ENCODE peak calls at places on chromosomes 3 and 15, in nine cellular contexts. One of them, this sample, is unnamed.

GRCh38 chr15:37016287-37016686 is 84.1 kb downstream of the MEIS2 start:
- DNase-seq in left colon: peak
- DNase-seq in stimulated activated CD8-positive, alpha-beta memory T cell treated with anti-CD3 and anti-CD28 coated beads, Interleukin-4, amount 100 ng/mL, for 24 hours: no peak
- DNase-seq in WTC11: no peak
- DNase-seq in EL: peak
- DNase-seq in Right ventricle myocardium superior: no peak
- DNase-seq in left ventricle myocardium superior: no peak
- DNase-seq in posterior vena cava: no peak
- DNase-seq in C1 segment of cervical spinal cord: no peak
- DNase-seq in this sample: no peak

GRCh38 chr3:12957334-12957733 is 115.9 kb downstream of the IQSEC1 start:
- DNase-seq in left colon: no peak
- DNase-seq in stimulated activated CD8-positive, alpha-beta memory T cell treated with anti-CD3 and anti-CD28 coated beads, Interleukin-4, amount 100 ng/mL, for 24 hours: no peak
- DNase-seq in WTC11: no peak
- DNase-seq in EL: no peak
- DNase-seq in Right ventricle myocardium superior: no peak
- DNase-seq in left ventricle myocardium superior: no peak
- DNase-seq in posterior vena cava: no peak
- DNase-seq in C1 segment of cervical spinal cord: no peak
- DNase-seq in this sample: no peak

GRCh38 chr15:64634576-64635485 is 140.6 kb downstream of the RBPMS2 start:
- DNase-seq in left colon: no peak
- DNase-seq in stimulated activated CD8-positive, alpha-beta memory T cell treated with anti-CD3 and anti-CD28 coated beads, Interleukin-4, amount 100 ng/mL, for 24 hours: no peak
- DNase-seq in WTC11: peak
- DNase-seq in EL: no peak
- DNase-seq in Right ventricle myocardium superior: no peak
- DNase-seq in left ventricle myocardium superior: no peak
- DNase-seq in posterior vena cava: no peak
- DNase-seq in C1 segment of cervical spinal cord: no peak
- DNase-seq in this sample: no peak

GRCh38 chr3:131880948-131881347 is 153.9 kb downstream of the CPNE4 start:
- DNase-seq in left colon: no peak
- DNase-seq in stimulated activated CD8-positive, alpha-beta memory T cell treated with anti-CD3 and anti-CD28 coated beads, Interleukin-4, amount 100 ng/mL, for 24 hours: no peak
- DNase-seq in WTC11: no peak
- DNase-seq in EL: no peak
- DNase-seq in Right ventricle myocardium superior: no peak
- DNase-seq in left ventricle myocardium superior: no peak
- DNase-seq in posterior vena cava: no peak
- DNase-seq in C1 segment of cervical spinal cord: no peak
- DNase-seq in this sample: no peak

GRCh38 chr15:99507732-99508571 is 57.8 kb upstream of the MEF2A start:
- DNase-seq in left colon: no peak
- DNase-seq in stimulated activated CD8-positive, alpha-beta memory T cell treated with anti-CD3 and anti-CD28 coated beads, Interleukin-4, amount 100 ng/mL, for 24 hours: no peak
- DNase-seq in WTC11: no peak
- DNase-seq in EL: no peak
- DNase-seq in Right ventricle myocardium superior: no peak
- DNase-seq in left ventricle myocardium superior: no peak
- DNase-seq in posterior vena cava: peak
- DNase-seq in C1 segment of cervical spinal cord: peak
- DNase-seq in this sample: peak

GRCh38 chr3:187196573-187197094 is 652 bp upstream of the RTP1 start:
- DNase-seq in left colon: no peak
- DNase-seq in stimulated activated CD8-positive, alpha-beta memory T cell treated with anti-CD3 and anti-CD28 coated beads, Interleukin-4, amount 100 ng/mL, for 24 hours: no peak
- DNase-seq in WTC11: no peak
- DNase-seq in EL: no peak
- DNase-seq in Right ventricle myocardium superior: no peak
- DNase-seq in left ventricle myocardium superior: no peak
- DNase-seq in posterior vena cava: no peak
- DNase-seq in C1 segment of cervical spinal cord: no peak
- DNase-seq in this sample: no peak

GRCh38 chr15:34366271-34367043 is 539 bp downstream of the LPCAT4 start:
- DNase-seq in left colon: peak
- DNase-seq in stimulated activated CD8-positive, alpha-beta memory T cell treated with anti-CD3 and anti-CD28 coated beads, Interleukin-4, amount 100 ng/mL, for 24 hours: no peak
- DNase-seq in WTC11: peak
- DNase-seq in EL: peak
- DNase-seq in Right ventricle myocardium superior: peak
- DNase-seq in left ventricle myocardium superior: peak
- DNase-seq in posterior vena cava: peak
- DNase-seq in C1 segment of cervical spinal cord: peak
- DNase-seq in this sample: peak

GRCh38 chr3:197019535-197019934 is 10.1 kb downstream of the MELTF start:
- DNase-seq in left colon: no peak
- DNase-seq in stimulated activated CD8-positive, alpha-beta memory T cell treated with anti-CD3 and anti-CD28 coated beads, Interleukin-4, amount 100 ng/mL, for 24 hours: no peak
- DNase-seq in WTC11: no peak
- DNase-seq in EL: no peak
- DNase-seq in Right ventricle myocardium superior: no peak
- DNase-seq in left ventricle myocardium superior: no peak
- DNase-seq in posterior vena cava: no peak
- DNase-seq in C1 segment of cervical spinal cord: no peak
- DNase-seq in this sample: no peak

GRCh38 chr3:30486386-30486785 is 120.0 kb upstream of the TGFBR2 start:
- DNase-seq in left colon: no peak
- DNase-seq in stimulated activated CD8-positive, alpha-beta memory T cell treated with anti-CD3 and anti-CD28 coated beads, Interleukin-4, amount 100 ng/mL, for 24 hours: no peak
- DNase-seq in WTC11: no peak
- DNase-seq in EL: no peak
- DNase-seq in Right ventricle myocardium superior: no peak
- DNase-seq in left ventricle myocardium superior: no peak
- DNase-seq in posterior vena cava: no peak
- DNase-seq in C1 segment of cervical spinal cord: no peak
- DNase-seq in this sample: no peak

GRCh38 chr3:46576899-46577298 is 10.8 kb upstream of the LRRC2 start:
- DNase-seq in left colon: no peak
- DNase-seq in stimulated activated CD8-positive, alpha-beta memory T cell treated with anti-CD3 and anti-CD28 coated beads, Interleukin-4, amount 100 ng/mL, for 24 hours: no peak
- DNase-seq in WTC11: peak
- DNase-seq in EL: no peak
- DNase-seq in Right ventricle myocardium superior: no peak
- DNase-seq in left ventricle myocardium superior: no peak
- DNase-seq in posterior vena cava: no peak
- DNase-seq in C1 segment of cervical spinal cord: no peak
- DNase-seq in this sample: no peak

GRCh38 chr15:88535100-88535499 is 11.4 kb downstream of the DET1 start:
- DNase-seq in left colon: no peak
- DNase-seq in stimulated activated CD8-positive, alpha-beta memory T cell treated with anti-CD3 and anti-CD28 coated beads, Interleukin-4, amount 100 ng/mL, for 24 hours: no peak
- DNase-seq in WTC11: no peak
- DNase-seq in EL: peak
- DNase-seq in Right ventricle myocardium superior: no peak
- DNase-seq in left ventricle myocardium superior: no peak
- DNase-seq in posterior vena cava: no peak
- DNase-seq in C1 segment of cervical spinal cord: no peak
- DNase-seq in this sample: no peak

GRCh38 chr15:35427496-35427895 is 118.5 kb downstream of the DPH6 start:
- DNase-seq in left colon: no peak
- DNase-seq in stimulated activated CD8-positive, alpha-beta memory T cell treated with anti-CD3 and anti-CD28 coated beads, Interleukin-4, amount 100 ng/mL, for 24 hours: no peak
- DNase-seq in WTC11: no peak
- DNase-seq in EL: no peak
- DNase-seq in Right ventricle myocardium superior: no peak
- DNase-seq in left ventricle myocardium superior: no peak
- DNase-seq in posterior vena cava: no peak
- DNase-seq in C1 segment of cervical spinal cord: no peak
- DNase-seq in this sample: no peak

GRCh38 chr3:154970796-154971195 is 109.3 kb upstream of the MME start:
- DNase-seq in left colon: no peak
- DNase-seq in stimulated activated CD8-positive, alpha-beta memory T cell treated with anti-CD3 and anti-CD28 coated beads, Interleukin-4, amount 100 ng/mL, for 24 hours: no peak
- DNase-seq in WTC11: no peak
- DNase-seq in EL: peak
- DNase-seq in Right ventricle myocardium superior: no peak
- DNase-seq in left ventricle myocardium superior: no peak
- DNase-seq in posterior vena cava: no peak
- DNase-seq in C1 segment of cervical spinal cord: no peak
- DNase-seq in this sample: no peak

GRCh38 chr3:138361561-138361971 is 13.2 kb downstream of the MRAS start:
- DNase-seq in left colon: no peak
- DNase-seq in stimulated activated CD8-positive, alpha-beta memory T cell treated with anti-CD3 and anti-CD28 coated beads, Interleukin-4, amount 100 ng/mL, for 24 hours: no peak
- DNase-seq in WTC11: no peak
- DNase-seq in EL: no peak
- DNase-seq in Right ventricle myocardium superior: no peak
- DNase-seq in left ventricle myocardium superior: no peak
- DNase-seq in posterior vena cava: peak
- DNase-seq in C1 segment of cervical spinal cord: no peak
- DNase-seq in this sample: no peak

GRCh38 chr15:58459562-58459961 is 27.8 kb downstream of the LIPC start:
- DNase-seq in left colon: peak
- DNase-seq in stimulated activated CD8-positive, alpha-beta memory T cell treated with anti-CD3 and anti-CD28 coated beads, Interleukin-4, amount 100 ng/mL, for 24 hours: no peak
- DNase-seq in WTC11: no peak
- DNase-seq in EL: no peak
- DNase-seq in Right ventricle myocardium superior: peak
- DNase-seq in left ventricle myocardium superior: peak
- DNase-seq in posterior vena cava: no peak
- DNase-seq in C1 segment of cervical spinal cord: no peak
- DNase-seq in this sample: peak

GRCh38 chr15:78369161-78369560 is 29.0 kb downstream of the CRABP1 start:
- DNase-seq in left colon: no peak
- DNase-seq in stimulated activated CD8-positive, alpha-beta memory T cell treated with anti-CD3 and anti-CD28 coated beads, Interleukin-4, amount 100 ng/mL, for 24 hours: no peak
- DNase-seq in WTC11: no peak
- DNase-seq in EL: no peak
- DNase-seq in Right ventricle myocardium superior: peak
- DNase-seq in left ventricle myocardium superior: peak
- DNase-seq in posterior vena cava: peak
- DNase-seq in C1 segment of cervical spinal cord: no peak
- DNase-seq in this sample: no peak

GRCh38 chr3:54572197-54572895 is 355.5 kb downstream of the LRTM1 start:
- DNase-seq in left colon: no peak
- DNase-seq in stimulated activated CD8-positive, alpha-beta memory T cell treated with anti-CD3 and anti-CD28 coated beads, Interleukin-4, amount 100 ng/mL, for 24 hours: no peak
- DNase-seq in WTC11: no peak
- DNase-seq in EL: peak
- DNase-seq in Right ventricle myocardium superior: no peak
- DNase-seq in left ventricle myocardium superior: no peak
- DNase-seq in posterior vena cava: no peak
- DNase-seq in C1 segment of cervical spinal cord: no peak
- DNase-seq in this sample: no peak

GRCh38 chr3:45980229-45980813 is 15.3 kb downstream of the FYCO1 start:
- DNase-seq in left colon: no peak
- DNase-seq in stimulated activated CD8-positive, alpha-beta memory T cell treated with anti-CD3 and anti-CD28 coated beads, Interleukin-4, amount 100 ng/mL, for 24 hours: no peak
- DNase-seq in WTC11: no peak
- DNase-seq in EL: no peak
- DNase-seq in Right ventricle myocardium superior: no peak
- DNase-seq in left ventricle myocardium superior: no peak
- DNase-seq in posterior vena cava: no peak
- DNase-seq in C1 segment of cervical spinal cord: no peak
- DNase-seq in this sample: no peak

GRCh38 chr3:186515115-186515514 is 29.1 kb downstream of the CRYGS start:
- DNase-seq in left colon: no peak
- DNase-seq in stimulated activated CD8-positive, alpha-beta memory T cell treated with anti-CD3 and anti-CD28 coated beads, Interleukin-4, amount 100 ng/mL, for 24 hours: no peak
- DNase-seq in WTC11: no peak
- DNase-seq in EL: no peak
- DNase-seq in Right ventricle myocardium superior: no peak
- DNase-seq in left ventricle myocardium superior: no peak
- DNase-seq in posterior vena cava: no peak
- DNase-seq in C1 segment of cervical spinal cord: no peak
- DNase-seq in this sample: no peak

GRCh38 chr3:13204177-13204581 is 130.9 kb upstream of the IQSEC1 start:
- DNase-seq in left colon: no peak
- DNase-seq in stimulated activated CD8-positive, alpha-beta memory T cell treated with anti-CD3 and anti-CD28 coated beads, Interleukin-4, amount 100 ng/mL, for 24 hours: peak
- DNase-seq in WTC11: no peak
- DNase-seq in EL: no peak
- DNase-seq in Right ventricle myocardium superior: no peak
- DNase-seq in left ventricle myocardium superior: no peak
- DNase-seq in posterior vena cava: peak
- DNase-seq in C1 segment of cervical spinal cord: no peak
- DNase-seq in this sample: no peak

GRCh38 chr3:183252108-183252782 is 808 bp upstream of the B3GNT5 start:
- DNase-seq in left colon: no peak
- DNase-seq in stimulated activated CD8-positive, alpha-beta memory T cell treated with anti-CD3 and anti-CD28 coated beads, Interleukin-4, amount 100 ng/mL, for 24 hours: no peak
- DNase-seq in WTC11: no peak
- DNase-seq in EL: no peak
- DNase-seq in Right ventricle myocardium superior: no peak
- DNase-seq in left ventricle myocardium superior: no peak
- DNase-seq in posterior vena cava: no peak
- DNase-seq in C1 segment of cervical spinal cord: no peak
- DNase-seq in this sample: no peak

GRCh38 chr3:72907851-72908620 is 20.2 kb downstream of the GXYLT2 start:
- DNase-seq in left colon: no peak
- DNase-seq in stimulated activated CD8-positive, alpha-beta memory T cell treated with anti-CD3 and anti-CD28 coated beads, Interleukin-4, amount 100 ng/mL, for 24 hours: no peak
- DNase-seq in WTC11: no peak
- DNase-seq in EL: peak
- DNase-seq in Right ventricle myocardium superior: peak
- DNase-seq in left ventricle myocardium superior: peak
- DNase-seq in posterior vena cava: no peak
- DNase-seq in C1 segment of cervical spinal cord: peak
- DNase-seq in this sample: peak

GRCh38 chr3:113002676-113003075 is 11.9 kb downstream of the GTPBP8 start:
- DNase-seq in left colon: no peak
- DNase-seq in stimulated activated CD8-positive, alpha-beta memory T cell treated with anti-CD3 and anti-CD28 coated beads, Interleukin-4, amount 100 ng/mL, for 24 hours: peak
- DNase-seq in WTC11: no peak
- DNase-seq in EL: peak
- DNase-seq in Right ventricle myocardium superior: no peak
- DNase-seq in left ventricle myocardium superior: no peak
- DNase-seq in posterior vena cava: no peak
- DNase-seq in C1 segment of cervical spinal cord: no peak
- DNase-seq in this sample: no peak

GRCh38 chr15:47813985-47814384 is 96.7 kb downstream of the SEMA6D start:
- DNase-seq in left colon: no peak
- DNase-seq in stimulated activated CD8-positive, alpha-beta memory T cell treated with anti-CD3 and anti-CD28 coated beads, Interleukin-4, amount 100 ng/mL, for 24 hours: no peak
- DNase-seq in WTC11: no peak
- DNase-seq in EL: no peak
- DNase-seq in Right ventricle myocardium superior: no peak
- DNase-seq in left ventricle myocardium superior: no peak
- DNase-seq in posterior vena cava: no peak
- DNase-seq in C1 segment of cervical spinal cord: no peak
- DNase-seq in this sample: no peak

GRCh38 chr15:99452728-99453643 is 112.8 kb upstream of the MEF2A start:
- DNase-seq in left colon: peak
- DNase-seq in stimulated activated CD8-positive, alpha-beta memory T cell treated with anti-CD3 and anti-CD28 coated beads, Interleukin-4, amount 100 ng/mL, for 24 hours: no peak
- DNase-seq in WTC11: no peak
- DNase-seq in EL: peak
- DNase-seq in Right ventricle myocardium superior: peak
- DNase-seq in left ventricle myocardium superior: peak
- DNase-seq in posterior vena cava: peak
- DNase-seq in C1 segment of cervical spinal cord: peak
- DNase-seq in this sample: peak

GRCh38 chr3:53803124-53803815 is 42.9 kb downstream of the CHDH start:
- DNase-seq in left colon: no peak
- DNase-seq in stimulated activated CD8-positive, alpha-beta memory T cell treated with anti-CD3 and anti-CD28 coated beads, Interleukin-4, amount 100 ng/mL, for 24 hours: no peak
- DNase-seq in WTC11: no peak
- DNase-seq in EL: no peak
- DNase-seq in Right ventricle myocardium superior: no peak
- DNase-seq in left ventricle myocardium superior: no peak
- DNase-seq in posterior vena cava: no peak
- DNase-seq in C1 segment of cervical spinal cord: no peak
- DNase-seq in this sample: no peak